ENCODE peak calls at places on chromosomes 11 and 22, in five cellular contexts. One of them, this sample, is unnamed.

GRCh38 chr22:23652286-23652685 is 20.2 kb upstream of the DRICH1 start:
- DNase-seq in thoracic aorta: no peak
- DNase-seq in tibial nerve: no peak
- DNase-seq in neural progenitor cell: no peak
- DNase-seq in PC-9: no peak
- DNase-seq in this sample: no peak

GRCh38 chr11:119673389-119674336 is 55.3 kb downstream of the NECTIN1 start:
- DNase-seq in neural progenitor cell: no peak
- DNase-seq in tibial nerve: no peak
- DNase-seq in thoracic aorta: no peak
- DNase-seq in PC-9: no peak
- DNase-seq in this sample: no peak

GRCh38 chr11:78050964-78051831 is 12.5 kb upstream of the THRSP start:
- DNase-seq in PC-9: peak; percentile 53
- DNase-seq in thoracic aorta: no peak
- DNase-seq in tibial nerve: no peak
- DNase-seq in neural progenitor cell: no peak
- DNase-seq in this sample: peak; percentile 60

GRCh38 chr22:43399338-43399979 is 12.4 kb upstream of the MPPED1 start:
- DNase-seq in neural progenitor cell: no peak
- DNase-seq in tibial nerve: no peak
- DNase-seq in thoracic aorta: no peak
- DNase-seq in PC-9: no peak
- DNase-seq in this sample: no peak

GRCh38 chr22:27715078-27715477 is 86.5 kb downstream of the MN1 start:
- DNase-seq in thoracic aorta: no peak
- DNase-seq in PC-9: no peak
- DNase-seq in tibial nerve: no peak
- DNase-seq in neural progenitor cell: peak; percentile 80
- DNase-seq in this sample: no peak

GRCh38 chr11:125180413-125181305 is 16.1 kb downstream of the PKNOX2 start:
- DNase-seq in neural progenitor cell: no peak
- DNase-seq in tibial nerve: no peak
- DNase-seq in PC-9: no peak
- DNase-seq in thoracic aorta: no peak
- DNase-seq in this sample: no peak

GRCh38 chr11:118872403-118872821 is 11.3 kb upstream of the CXCR5 start:
- DNase-seq in neural progenitor cell: no peak
- DNase-seq in PC-9: no peak
- DNase-seq in tibial nerve: no peak
- DNase-seq in thoracic aorta: no peak
- DNase-seq in this sample: no peak

GRCh38 chr22:19904881-19905618 is 36.5 kb upstream of the COMT start:
- DNase-seq in tibial nerve: no peak
- DNase-seq in neural progenitor cell: no peak
- DNase-seq in thoracic aorta: no peak
- DNase-seq in PC-9: no peak
- DNase-seq in this sample: no peak

GRCh38 chr22:28366856-28367255 is 312.8 kb downstream of the TTC28 start:
- DNase-seq in neural progenitor cell: no peak
- DNase-seq in PC-9: no peak
- DNase-seq in thoracic aorta: no peak
- DNase-seq in tibial nerve: no peak
- DNase-seq in this sample: no peak

DNA sequence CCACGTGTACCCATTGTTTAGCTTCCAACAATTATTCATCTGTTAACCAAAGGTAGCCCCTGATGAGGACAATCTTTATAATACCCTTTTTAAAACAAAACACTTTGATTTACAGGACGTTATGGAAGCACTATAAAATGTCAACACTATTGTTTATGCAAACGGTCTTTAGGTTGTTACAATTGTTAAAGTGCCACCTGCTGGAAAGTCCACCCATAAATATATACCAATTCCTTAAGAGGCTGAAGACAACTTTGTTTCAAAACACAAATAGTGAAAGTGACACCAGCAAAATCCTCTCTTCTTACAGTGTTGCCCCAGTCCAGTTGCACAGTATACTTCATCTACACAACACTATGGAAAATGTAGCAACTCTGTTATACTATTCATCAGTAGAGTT is 68.9 kb upstream of the SLN start:
- DNase-seq in PC-9: no peak
- DNase-seq in tibial nerve: no peak
- DNase-seq in thoracic aorta: no peak
- DNase-seq in neural progenitor cell: no peak
- DNase-seq in this sample: no peak
- TF ChIP-seq CTCF in PC-9: no peak
- TF ChIP-seq CTCF in tibial nerve: no peak
- TF ChIP-seq CTCF in thoracic aorta: no peak
- TF ChIP-seq CTCF in neural progenitor cell: no peak
- TF ChIP-seq CTCF in this sample: peak; percentile 2

GRCh38 chr11:1655168-1656060 is 25.8 kb downstream of the KRTAP5-5 start:
- DNase-seq in tibial nerve: no peak
- DNase-seq in PC-9: no peak
- DNase-seq in thoracic aorta: no peak
- DNase-seq in neural progenitor cell: no peak
- DNase-seq in this sample: no peak
- H3K36me3 ChIP-seq in tibial nerve: no peaks in the 10 kb centered on the region
- H3K36me3 ChIP-seq in PC-9: no peaks in the 10 kb centered on the region
- H3K36me3 ChIP-seq in thoracic aorta: no peaks in the 10 kb centered on the region
- H3K36me3 ChIP-seq in neural progenitor cell: no peaks in the 10 kb centered on the region
- H3K36me3 ChIP-seq in this sample: no peaks in the 10 kb centered on the region

DNA sequence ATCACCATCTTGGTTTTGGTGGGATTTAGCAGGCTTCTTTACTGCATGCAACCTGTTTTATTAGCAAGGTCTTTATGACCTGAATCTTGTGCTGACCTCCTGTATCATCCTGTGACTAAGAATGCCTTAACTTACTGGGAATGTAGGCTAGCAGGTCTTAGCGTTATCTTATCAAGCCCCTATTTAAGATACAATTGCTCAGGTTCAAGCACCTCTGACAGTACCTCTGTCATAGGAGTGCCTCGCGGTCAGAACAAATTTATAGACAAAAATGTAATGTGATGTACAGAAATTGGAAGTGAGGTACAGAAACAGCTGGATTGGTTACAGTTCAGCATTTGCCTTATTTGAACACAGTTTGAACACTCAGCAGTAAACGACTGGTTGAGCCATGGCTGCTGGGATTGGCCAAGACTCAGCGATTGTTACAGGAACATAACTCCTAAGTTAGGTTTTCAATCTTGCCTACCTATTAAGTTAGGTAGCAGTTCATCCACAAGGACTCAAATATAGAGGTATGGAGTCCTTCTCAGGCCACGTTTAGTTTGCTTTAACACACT is 16.2 kb upstream of the TMEM123 start:
- DNase-seq in PC-9: no peak
- DNase-seq in thoracic aorta: no peak
- DNase-seq in neural progenitor cell: no peak
- DNase-seq in tibial nerve: no peak
- DNase-seq in this sample: no peak
- H3K27ac ChIP-seq in PC-9: peak overlapping the region; percentile 30
- H3K27ac ChIP-seq in thoracic aorta: no peak overlapping the region
- H3K27ac ChIP-seq in neural progenitor cell: no peak overlapping the region
- H3K27ac ChIP-seq in tibial nerve: peak overlapping the region; percentile 15
- H3K27ac ChIP-seq in this sample: no peak overlapping the region

GRCh38 chr22:22110548-22111266 is 128.1 kb upstream of the TOP3B start:
- DNase-seq in PC-9: peak; percentile 27
- DNase-seq in neural progenitor cell: peak; percentile 62
- DNase-seq in thoracic aorta: no peak
- DNase-seq in tibial nerve: no peak
- DNase-seq in this sample: peak; percentile 66
- TF ChIP-seq CTCF in PC-9: peak; percentile 45
- TF ChIP-seq CTCF in neural progenitor cell: peak; percentile 61
- TF ChIP-seq CTCF in thoracic aorta: peak; percentile 21
- TF ChIP-seq CTCF in tibial nerve: peak; percentile 32
- TF ChIP-seq CTCF in this sample: peak; percentile 80

GRCh38 chr11:116357769-116358544 is 414.8 kb downstream of the BUD13 start:
- DNase-seq in PC-9: peak; percentile 2
- DNase-seq in neural progenitor cell: peak; percentile 93
- DNase-seq in thoracic aorta: no peak
- DNase-seq in tibial nerve: no peak
- DNase-seq in this sample: no peak
- H3K36me3 ChIP-seq in PC-9: no peaks in the 10 kb centered on the region
- H3K36me3 ChIP-seq in neural progenitor cell: no peaks in the 10 kb centered on the region
- H3K36me3 ChIP-seq in thoracic aorta: no peaks in the 10 kb centered on the region
- H3K36me3 ChIP-seq in tibial nerve: no peaks in the 10 kb centered on the region
- H3K36me3 ChIP-seq in this sample: no peaks in the 10 kb centered on the region

DNA sequence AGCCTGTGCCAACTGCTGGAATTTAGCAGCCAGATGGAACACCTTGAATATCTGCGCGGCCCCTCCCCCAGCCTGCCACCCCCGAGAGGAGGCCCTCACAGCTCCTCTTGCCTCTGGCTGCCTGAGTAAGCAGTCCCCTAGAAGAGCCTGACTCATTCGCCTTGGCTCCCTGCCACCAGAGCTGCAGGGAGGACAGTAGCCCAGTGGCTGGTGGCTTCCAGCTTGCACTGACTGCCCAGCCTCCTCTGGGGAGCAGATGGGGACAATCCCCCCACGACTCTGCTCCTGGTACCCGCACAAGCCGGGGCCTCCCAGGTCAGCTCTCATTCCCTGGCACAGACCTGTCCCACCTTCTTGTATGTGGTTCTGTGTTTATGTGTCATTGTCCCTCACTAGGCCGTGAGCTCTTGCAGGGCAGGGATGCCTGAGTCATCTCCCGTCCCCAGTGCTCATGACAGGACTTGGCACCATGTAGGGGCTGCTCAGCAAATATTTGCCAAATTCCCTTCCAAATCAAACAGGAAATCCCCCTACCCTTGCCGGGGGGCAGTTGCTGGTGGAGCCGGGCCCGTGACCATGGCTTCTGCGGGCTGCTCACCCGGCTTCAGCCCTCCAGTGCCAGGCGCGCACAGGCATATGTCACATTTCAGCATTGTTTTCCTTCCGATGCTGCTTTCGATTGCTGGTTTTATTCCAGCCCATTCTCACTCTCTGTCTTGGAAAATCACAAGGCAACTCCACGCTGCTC is 43.6 kb downstream of the CACNG2 start:
- DNase-seq in neural progenitor cell: no peak
- DNase-seq in tibial nerve: peak; percentile 82
- DNase-seq in PC-9: peak; percentile 99
- DNase-seq in thoracic aorta: peak; percentile 85
- DNase-seq in this sample: peak; percentile 82
- H3K27ac ChIP-seq in neural progenitor cell: no peak overlapping the region
- H3K27ac ChIP-seq in tibial nerve: peak overlapping the region; percentile 10
- H3K27ac ChIP-seq in PC-9: peak overlapping the region; percentile 79
- H3K27ac ChIP-seq in thoracic aorta: peak overlapping the region; percentile 32
- H3K27ac ChIP-seq in this sample: no peak overlapping the region